ENCODE peak calls at places on chromosomes 2 and 18, in six cellular contexts. W is HepG2, M is GM12878, E is HCT116, R is H1, N is endothelial cell of umbilical vein. O is an unnamed sample. For H3K36me3, the result is how much of the 10 kb centered on the place peaks cover.

GRCh38 chr2:43484323-43484930 is 111.4 kb downstream of the THADA start:
- DNase-seq in W (peak), M (no peak), E (peak), R (no peak), N (peak), O (peak)

GRCh38 chr2:56132138-56132537 is 51.7 kb upstream of the CCDC85A start:
- DNase-seq in W (peak), M (no peak), E (peak), R (no peak), N (peak), O (peak)

GRCh38 chr18:48839819-48840490 is 110.8 kb downstream of the SMAD7 start:
- DNase-seq in W (no peak), M (no peak), E (no peak), R (no peak), N (no peak), O (no peak)

GRCh38 chr2:168560817-168561485 is 104.9 kb downstream of the CERS6 start:
- DNase-seq in W (no peak), M (no peak), E (no peak), R (no peak), N (peak), O (no peak)

GRCh38 chr18:13775058-13775457 is 48.6 kb downstream of the RNMT start:
- DNase-seq in W (no peak), M (no peak), E (no peak), R (no peak), N (no peak), O (no peak)

GRCh38 chr2:46942143-46942526 is 26.5 kb upstream of the MCFD2 start:
- DNase-seq in W (no peak), M (no peak), E (no peak), R (no peak), N (peak), O (no peak)

GRCh38 chr2:28447943-28448737 is 47.7 kb upstream of the PLB1 start:
- DNase-seq in W (no peak), M (no peak), E (no peak), R (no peak), N (no peak), O (peak)

GRCh38 chr2:218812096-218812815 is 19.3 kb downstream of the PRKAG3 start:
- DNase-seq in W (no peak), M (no peak), E (no peak), R (no peak), N (no peak), O (no peak)

GRCh38 chr18:12597775-12598174 is 60.1 kb downstream of the SPIRE1 start:
- DNase-seq in W (peak), M (no peak), E (peak), R (no peak), N (peak), O (no peak)

GRCh38 chr18:47458483-47458882 is 207.0 kb upstream of the SKOR2 start:
- DNase-seq in W (no peak), M (no peak), E (no peak), R (no peak), N (no peak), O (no peak)

GRCh38 chr18:1104265-1104792 is 199.7 kb downstream of the ADCYAP1 start:
- DNase-seq in W (no peak), M (no peak), E (no peak), R (no peak), N (peak), O (no peak)

GRCh38 chr2:198351647-198352046 is 547.3 kb downstream of the PLCL1 start:
- DNase-seq in W (no peak), M (no peak), E (no peak), R (no peak), N (no peak), O (no peak)

GRCh38 chr2:203432811-203433210 is 102.3 kb downstream of the RAPH1 start:
- DNase-seq in W (no peak), M (no peak), E (no peak), R (no peak), N (no peak), O (no peak)

GRCh38 chr2:96848264-96848663 is 4.4 kb upstream of the ANKRD23 start:
- DNase-seq in W (peak), M (no peak), E (no peak), R (no peak), N (no peak), O (no peak)

GRCh38 chr2:10620481-10620880 is 69.3 kb downstream of the NOL10 start:
- DNase-seq in W (no peak), M (no peak), E (no peak), R (no peak), N (no peak), O (peak)

GRCh38 chr2:165618806-165619205 is 149.3 kb downstream of the CSRNP3 start:
- DNase-seq in W (no peak), M (no peak), E (no peak), R (no peak), N (no peak), O (no peak)

GRCh38 chr2:156436477-156437085 is 402 bp downstream of the GPD2 start:
- DNase-seq in W (no peak), M (no peak), E (no peak), R (peak), N (peak), O (no peak)

GRCh38 chr2:56014075-56014730 is 90.6 kb upstream of the EFEMP1 start:
- DNase-seq in W (no peak), M (no peak), E (no peak), R (no peak), N (peak), O (no peak)

GRCh38 chr2:181240844-181241243 is 216.3 kb upstream of the ITGA4 start:
- DNase-seq in W (no peak), M (no peak), E (no peak), R (no peak), N (no peak), O (peak)

GRCh38 chr2:168670478-168670877 is 132.0 kb upstream of the NOSTRIN start:
- DNase-seq in W (no peak), M (no peak), E (no peak), R (no peak), N (no peak), O (no peak)

GRCh38 chr2:114044985-114045384 is 155.1 kb downstream of the ACTR3 start:
- DNase-seq in W (no peak), M (no peak), E (no peak), R (no peak), N (no peak), O (no peak)

GRCh38 chr2:39938035-39938835 is 159.2 kb upstream of the THUMPD2 start:
- DNase-seq in W (no peak), M (no peak), E (no peak), R (no peak), N (no peak), O (no peak)

GRCh38 chr2:232688201-232688600 is 8.9 kb upstream of the GIGYF2 start:
- DNase-seq in W (no peak), M (no peak), E (no peak), R (no peak), N (no peak), O (no peak)

GRCh38 chr2:64727843-64728463 is 74.2 kb upstream of the SERTAD2 start:
- DNase-seq in W (no peak), M (no peak), E (no peak), R (no peak), N (no peak), O (no peak)

GRCh38 chr2:64732153-64732552 is 78.4 kb upstream of the SERTAD2 start:
- DNase-seq in W (peak), M (no peak), E (no peak), R (no peak), N (no peak), O (no peak)

GRCh38 chr2:64731306-64731654 is 77.6 kb upstream of the SERTAD2 start:
- DNase-seq in W (no peak), M (no peak), E (no peak), R (no peak), N (no peak), O (no peak)

GRCh38 chr2:64731746-64732145 is 78.0 kb upstream of the SERTAD2 start:
- DNase-seq in W (no peak), M (no peak), E (no peak), R (no peak), N (no peak), O (no peak)

GRCh38 chr2:64730551-64731305 is 77.0 kb upstream of the SERTAD2 start:
- DNase-seq in W (peak), M (peak), E (no peak), R (no peak), N (peak), O (peak)
- H3K9ac ChIP-seq in W (peak), M (peak), E (no peak), R (no peak), N (peak), O (peak)

DNA sequence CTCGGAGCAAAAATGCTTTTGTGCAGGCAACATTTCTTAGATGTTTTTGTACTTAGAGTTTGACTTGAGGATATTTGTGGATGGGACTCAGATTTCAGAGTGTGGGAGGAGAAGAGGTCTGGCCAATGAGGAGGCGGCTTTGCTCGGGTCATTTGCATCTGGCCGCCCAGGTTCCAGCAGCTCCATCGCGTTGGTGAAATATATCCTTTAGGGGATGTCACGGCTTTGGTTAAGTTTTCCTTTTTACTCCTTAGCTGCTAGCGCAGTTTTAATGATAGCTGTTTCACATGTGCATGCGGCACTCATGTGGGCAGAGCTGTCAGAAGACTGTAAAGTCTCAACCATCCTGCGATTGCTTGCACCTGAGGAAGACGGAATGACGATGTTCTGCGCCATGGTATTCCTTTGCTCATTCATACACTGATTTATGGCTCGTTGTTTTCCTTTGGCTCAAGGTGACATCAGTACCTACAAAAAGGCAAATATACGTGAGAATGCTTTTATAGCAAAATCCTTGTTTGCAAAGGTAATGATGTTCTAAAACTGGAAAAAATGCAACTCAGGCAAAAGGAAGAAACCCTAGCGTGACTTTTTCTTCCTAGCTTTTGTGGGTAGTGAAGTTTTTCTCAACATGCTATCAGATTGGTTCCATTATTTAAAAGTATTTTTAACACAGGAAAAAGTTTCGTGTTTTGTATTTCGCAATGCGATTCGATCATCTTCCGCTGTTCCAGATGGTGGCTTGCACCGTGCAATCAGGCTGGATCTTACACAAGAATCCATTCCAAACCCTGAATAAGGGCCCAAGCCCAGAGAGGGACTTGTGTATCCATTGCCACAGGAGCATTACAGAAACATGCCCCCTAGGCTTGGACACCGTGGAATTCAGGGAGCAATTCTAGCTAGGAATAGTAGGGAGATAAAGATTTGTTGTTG is 70.5 kb upstream of the ZNF516 start:
- DNase-seq in W (peak), M (no peak), E (no peak), R (peak), N (peak), O (peak)
- TF ChIP-seq POLR2AphosphoS5 in W (no peak), M (no peak), E (no peak), R (no peak), N (no peak), O (peak)

GRCh38 chr2:26222976-26223375 is 21.5 kb downstream of the HADHA start:
- DNase-seq in W (no peak), M (no peak), E (no peak), R (no peak), N (no peak), O (no peak)

GRCh38 chr2:26229595-26229994 is 14.8 kb downstream of the HADHA start:
- DNase-seq in W (no peak), M (no peak), E (no peak), R (no peak), N (peak), O (no peak)

DNA sequence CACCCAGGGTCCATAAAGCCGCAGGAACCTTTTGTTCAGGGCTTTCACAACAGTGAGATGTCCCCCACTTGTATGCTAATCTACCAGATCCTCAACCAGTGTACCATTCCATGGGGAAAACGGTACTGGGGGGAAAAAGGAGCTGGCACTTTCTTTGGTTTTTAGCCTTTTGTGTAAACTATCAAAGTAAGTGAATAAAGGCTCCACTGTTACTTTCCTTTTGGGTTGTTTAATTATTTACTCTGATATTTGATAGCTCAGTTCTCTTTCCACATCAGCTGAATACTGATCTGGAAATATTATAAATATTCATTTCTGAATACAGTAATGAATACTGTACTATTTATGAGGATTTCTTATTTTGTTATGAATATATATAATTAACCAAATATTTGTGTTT is 20.3 kb downstream of the HADHA start:
- DNase-seq in W (no peak), M (no peak), E (no peak), R (no peak), N (no peak), O (no peak)
- H3K36me3 ChIP-seq in W (under half), M (under half), E (under half), R (under half), N (under half), O (half or more)

DNA sequence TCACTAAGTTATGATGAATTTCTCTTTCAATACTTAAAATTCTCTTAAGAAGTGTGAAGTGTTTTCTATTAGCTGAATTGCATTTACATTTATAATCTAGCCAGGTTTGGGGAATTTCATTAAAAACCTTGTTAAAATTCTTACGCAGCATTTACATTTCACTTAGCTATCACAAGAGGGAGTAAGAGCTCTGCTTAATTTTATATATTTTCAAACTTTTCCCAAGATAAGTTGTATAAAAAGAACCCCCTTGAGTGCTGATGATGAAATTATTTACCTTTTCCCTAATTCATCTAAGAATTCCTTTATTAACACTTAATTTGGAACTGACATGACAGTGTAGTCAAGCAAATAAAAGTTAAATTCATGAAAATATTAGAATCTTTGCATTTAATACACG is 54.2 kb upstream of the ZSWIM2 start:
- DNase-seq in W (no peak), M (no peak), E (no peak), R (no peak), N (peak), O (no peak)
- H3K9ac ChIP-seq in W (no peak), M (no peak), E (no peak), R (no peak), N (no peak), O (no peak)

DNA sequence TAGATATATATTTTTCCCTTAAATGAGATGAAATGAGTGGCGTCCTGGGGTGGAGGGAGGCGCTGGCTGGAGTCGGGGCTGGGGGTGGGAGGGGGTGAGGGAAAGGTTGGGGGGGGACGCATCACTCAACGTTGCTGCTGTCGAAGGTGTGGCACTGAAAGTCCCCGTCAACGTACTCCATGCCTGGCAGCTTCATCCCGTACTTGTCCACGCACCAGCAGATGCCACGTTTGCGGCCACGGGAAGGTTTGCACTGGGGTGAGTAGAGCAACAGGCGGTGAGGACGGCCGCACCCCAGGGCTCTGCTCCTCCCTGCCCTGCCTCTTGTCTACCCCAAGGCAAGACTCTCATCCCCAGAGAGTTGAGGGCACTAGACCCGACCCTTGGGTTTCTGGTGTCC is 18.7 kb downstream of the IGFBP5 start:
- DNase-seq in W (no peak), M (no peak), E (no peak), R (no peak), N (no peak), O (no peak)
- TF ChIP-seq POLR2AphosphoS5 in W (no peak), M (no peak), E (no peak), R (no peak), N (no peak), O (no peak)

GRCh38 chr2:239094727-239095266 is 246.9 kb downstream of the TWIST2 start:
- DNase-seq in W (no peak), M (no peak), E (no peak), R (no peak), N (no peak), O (no peak)
- H3K36me3 ChIP-seq in W (under half), M (under half), E (under half), R (under half), N (under half), O (under half)

DNA sequence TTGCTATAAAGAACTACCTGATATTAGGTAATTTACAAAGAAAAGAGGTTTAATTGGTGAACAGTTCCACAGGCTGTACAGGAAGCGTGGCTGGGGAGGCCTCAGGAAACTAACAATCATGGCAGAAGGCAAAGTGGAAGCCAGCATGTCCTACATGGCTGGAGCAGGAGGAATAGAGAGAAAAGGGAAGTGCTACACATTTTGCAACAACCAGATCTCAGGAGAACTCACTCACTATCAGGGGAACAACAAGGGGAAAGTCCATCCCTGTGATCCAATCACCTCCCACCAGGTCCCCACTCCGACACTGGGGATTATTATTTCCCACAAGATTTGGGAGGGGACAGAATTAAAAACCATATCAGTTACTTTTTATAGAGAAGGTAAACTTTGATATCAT is 273.5 kb upstream of the MMADHC start:
- DNase-seq in W (no peak), M (no peak), E (no peak), R (no peak), N (no peak), O (no peak)
- H3K9ac ChIP-seq in W (no peak), M (no peak), E (no peak), R (no peak), N (no peak), O (no peak)

GRCh38 chr2:60213865-60214657 is 339.4 kb downstream of the BCL11A start:
- DNase-seq in W (no peak), M (no peak), E (no peak), R (no peak), N (no peak), O (peak)
- TF ChIP-seq POLR2AphosphoS5 in W (no peak), M (no peak), E (no peak), R (no peak), N (no peak), O (peak)

GRCh38 chr2:98576666-98577312 is 31.5 kb downstream of the COA5 start:
- DNase-seq in W (no peak), M (no peak), E (no peak), R (peak), N (no peak), O (no peak)
- H3K36me3 ChIP-seq in W (under half), M (under half), E (under half), R (under half), N (under half), O (under half)

GRCh38 chr2:100017633-100018032 is 124.8 kb downstream of the AFF3 start:
- DNase-seq in W (no peak), M (no peak), E (no peak), R (no peak), N (no peak), O (no peak)

GRCh38 chr2:100018312-100018711 is 124.1 kb downstream of the AFF3 start:
- DNase-seq in W (no peak), M (no peak), E (no peak), R (no peak), N (no peak), O (no peak)

GRCh38 chr2:100021798-100022197 is 120.6 kb downstream of the AFF3 start:
- DNase-seq in W (no peak), M (no peak), E (no peak), R (no peak), N (no peak), O (no peak)

GRCh38 chr2:100018794-100019193 is 123.6 kb downstream of the AFF3 start:
- DNase-seq in W (no peak), M (no peak), E (no peak), R (no peak), N (no peak), O (no peak)

DNA sequence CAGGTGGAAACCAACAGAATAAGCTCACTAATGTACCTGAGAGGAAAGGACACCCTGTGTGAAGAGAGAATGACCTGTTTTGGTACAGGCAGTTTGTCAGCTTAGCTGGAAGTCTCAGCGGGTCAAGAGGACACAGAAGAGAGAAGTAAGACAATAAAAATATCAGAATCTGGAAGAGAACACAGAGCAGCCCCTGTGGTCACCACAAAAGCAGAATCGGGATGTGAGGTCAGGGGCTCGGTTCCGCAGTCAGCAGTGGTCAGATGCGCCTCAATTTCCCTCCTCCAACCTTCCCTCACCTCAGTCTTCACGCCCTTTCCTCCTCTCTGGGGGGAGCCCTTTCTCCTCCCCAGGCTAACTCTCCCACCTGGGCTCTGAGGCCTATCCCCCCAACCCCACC is 122.9 kb downstream of the AFF3 start:
- DNase-seq in W (no peak), M (no peak), E (no peak), R (no peak), N (no peak), O (no peak)
- H3K9ac ChIP-seq in W (no peak), M (no peak), E (no peak), R (no peak), N (no peak), O (no peak)

O was measured in SK-N-MC.